ENCODE peak calls at places on chromosome X, in nine cellular contexts. V, R, A, N, M, Q, Z, U and T are unnamed samples.
A peak's percentile ranks its signal among the peaks of the same experiment; 100 is the strongest.

GRCh38 chrX:150729956-150730355 is 36.8 kb downstream of the MTMR1 start:
- DNase-seq in U (no peak), Z (no peak), V (no peak), A (no peak), Q (no peak), M (no peak), N (no peak), R (no peak), T (no peak)

GRCh38 chrX:121642415-121642814 is 595.0 kb downstream of the GLUD2 start:
- DNase-seq in A (no peak), Z (no peak), V (no peak), M (no peak), N (peak; percentile 0), Q (no peak), U (no peak), R (no peak), T (no peak)

GRCh38 chrX:134571831-134572230 is 86.4 kb downstream of the PLAC1 start:
- DNase-seq in U (no peak), Q (no peak), N (no peak), V (no peak), R (no peak), A (no peak), M (no peak), Z (no peak), T (no peak)

GRCh38 chrX:29281078-29281742 is 694.0 kb downstream of the IL1RAPL1 start:
- DNase-seq in Z (no peak), N (no peak), R (no peak), V (no peak), U (no peak), A (no peak), M (no peak), Q (no peak), T (no peak)

GRCh38 chrX:2500091-2500680 is 590 bp downstream of the DHRSX start:
- DNase-seq in Z (peak; percentile 80), N (peak; percentile 27), A (peak; percentile 57), R (peak; percentile 44), U (peak; percentile 57), M (peak; percentile 45), Q (no peak), V (no peak), T (peak; percentile 16)

GRCh38 chrX:134476284-134476683 is 16.3 kb downstream of the HPRT1 start:
- DNase-seq in M (no peak), U (no peak), N (no peak), A (no peak), R (no peak), V (no peak), Q (no peak), Z (no peak), T (no peak)

GRCh38 chrX:85815203-85815751 is 232.1 kb downstream of the CHM start:
- DNase-seq in Q (no peak), N (no peak), V (no peak), Z (no peak), M (no peak), R (no peak), U (no peak), A (no peak), T (no peak)

GRCh38 chrX:68692651-68693050 is 45.2 kb downstream of the STARD8 start:
- DNase-seq in N (no peak), R (no peak), A (no peak), Q (no peak), V (no peak), Z (no peak), M (no peak), U (no peak), T (no peak)

GRCh38 chrX:40054793-40055192 is 43.0 kb downstream of the BCOR start:
- DNase-seq in Z (no peak), Q (no peak), A (no peak), U (no peak), N (no peak), M (no peak), V (no peak), R (no peak), T (no peak)

GRCh38 chrX:65874110-65874509 is 165.8 kb downstream of the VSIG4 start:
- DNase-seq in R (no peak), A (no peak), Z (no peak), U (no peak), M (no peak), V (no peak), Q (no peak), N (no peak), T (no peak)

GRCh38 chrX:57104406-57104805 is 16.9 kb downstream of the SPIN2B start:
- DNase-seq in Z (no peak), U (no peak), M (no peak), N (no peak), A (no peak), R (no peak), V (no peak), Q (no peak), T (no peak)

GRCh38 chrX:51420610-51421009 is 75.8 kb downstream of the NUDT11 start:
- DNase-seq in U (peak; percentile 35), Z (no peak), Q (peak; percentile 29), V (no peak), A (no peak), R (peak; percentile 32), N (peak; percentile 29), M (no peak), T (peak; percentile 57)